ENCODE peak calls at places on chromosome 6, in six cellular contexts. One of them, this sample, is unnamed.

GRCh38 chr6:100035873-100036653 is 42.0 kb upstream of the MCHR2 start:
- DNase-seq in HepG2: no peak
- DNase-seq in K562: no peak
- DNase-seq in A549: no peak
- DNase-seq in SK-N-SH: no peak
- DNase-seq in IMR-90: no peak
- DNase-seq in this sample: no peak

GRCh38 chr6:35601331-35602132 is 87.2 kb downstream of the FKBP5 start:
- DNase-seq in IMR-90: peak
- DNase-seq in K562: no peak
- DNase-seq in HepG2: peak
- DNase-seq in A549: peak
- DNase-seq in SK-N-SH: peak
- DNase-seq in this sample: no peak

GRCh38 chr6:147087641-147088040 is 116.6 kb upstream of the STXBP5 start:
- DNase-seq in A549: no peak
- DNase-seq in SK-N-SH: no peak
- DNase-seq in K562: no peak
- DNase-seq in IMR-90: no peak
- DNase-seq in HepG2: no peak
- DNase-seq in this sample: no peak

GRCh38 chr6:31806470-31807272 is at the start of gene LSM2:
- DNase-seq in A549: peak
- DNase-seq in IMR-90: peak
- DNase-seq in K562: peak
- DNase-seq in SK-N-SH: peak
- DNase-seq in HepG2: peak
- DNase-seq in this sample: peak

GRCh38 chr6:25193147-25193864 is 85.9 kb upstream of the CARMIL1 start:
- DNase-seq in K562: no peak
- DNase-seq in SK-N-SH: no peak
- DNase-seq in IMR-90: peak
- DNase-seq in A549: peak
- DNase-seq in HepG2: no peak
- DNase-seq in this sample: no peak

GRCh38 chr6:57182017-57182432 is 9.9 kb downstream of the BAG2 start:
- DNase-seq in A549: no peak
- DNase-seq in HepG2: no peak
- DNase-seq in IMR-90: peak
- DNase-seq in SK-N-SH: no peak
- DNase-seq in K562: no peak
- DNase-seq in this sample: no peak

GRCh38 chr6:102759415-102759814 is 1365.9 kb downstream of the GRIK2 start:
- DNase-seq in IMR-90: no peak
- DNase-seq in SK-N-SH: no peak
- DNase-seq in K562: no peak
- DNase-seq in HepG2: no peak
- DNase-seq in A549: no peak
- DNase-seq in this sample: no peak

GRCh38 chr6:142356271-142356938 is 54.6 kb downstream of the ADGRG6 start:
- DNase-seq in K562: no peak
- DNase-seq in A549: no peak
- DNase-seq in IMR-90: peak
- DNase-seq in HepG2: no peak
- DNase-seq in SK-N-SH: no peak
- DNase-seq in this sample: no peak

GRCh38 chr6:73830119-73830518 is 134.1 kb downstream of the CD109 start:
- DNase-seq in K562: no peak
- DNase-seq in IMR-90: no peak
- DNase-seq in A549: no peak
- DNase-seq in SK-N-SH: no peak
- DNase-seq in HepG2: no peak
- DNase-seq in this sample: no peak

GRCh38 chr6:162726997-162727346 is 594 bp downstream of the PRKN start:
- DNase-seq in SK-N-SH: no peak
- DNase-seq in K562: no peak
- DNase-seq in IMR-90: no peak
- DNase-seq in A549: peak
- DNase-seq in HepG2: no peak
- DNase-seq in this sample: no peak

GRCh38 chr6:87697581-87698552 is 4.2 kb downstream of the AKIRIN2 start:
- DNase-seq in SK-N-SH: peak
- DNase-seq in A549: no peak
- DNase-seq in HepG2: no peak
- DNase-seq in IMR-90: peak
- DNase-seq in K562: no peak
- DNase-seq in this sample: no peak

GRCh38 chr6:131015630-131016263 is 47.3 kb downstream of the EPB41L2 start:
- DNase-seq in A549: no peak
- DNase-seq in HepG2: no peak
- DNase-seq in SK-N-SH: no peak
- DNase-seq in IMR-90: peak
- DNase-seq in K562: no peak
- DNase-seq in this sample: no peak
- TF ChIP-seq SMC3 in A549: no peak
- TF ChIP-seq SMC3 in HepG2: no peak
- TF ChIP-seq SMC3 in SK-N-SH: no peak
- TF ChIP-seq SMC3 in IMR-90: no peak
- TF ChIP-seq SMC3 in K562: no peak
- TF ChIP-seq SMC3 in this sample: no peak

GRCh38 chr6:42784739-42785498 is 3.1 kb downstream of the BICRAL start:
- DNase-seq in A549: no peak
- DNase-seq in IMR-90: no peak
- DNase-seq in SK-N-SH: no peak
- DNase-seq in K562: no peak
- DNase-seq in HepG2: no peak
- DNase-seq in this sample: no peak

GRCh38 chr6:42781811-42782688 is at the start of gene BICRAL:
- DNase-seq in SK-N-SH: peak
- DNase-seq in A549: peak
- DNase-seq in HepG2: peak
- DNase-seq in K562: peak
- DNase-seq in IMR-90: peak
- DNase-seq in this sample: no peak

GRCh38 chr6:42783177-42783875 is 1.5 kb downstream of the BICRAL start:
- DNase-seq in HepG2: peak
- DNase-seq in SK-N-SH: peak
- DNase-seq in IMR-90: peak
- DNase-seq in A549: peak
- DNase-seq in K562: peak
- DNase-seq in this sample: no peak

GRCh38 chr6:42782689-42783176 is 881 bp downstream of the BICRAL start:
- DNase-seq in SK-N-SH: peak
- DNase-seq in A549: peak
- DNase-seq in HepG2: peak
- DNase-seq in IMR-90: peak
- DNase-seq in K562: peak
- DNase-seq in this sample: no peak

DNA sequence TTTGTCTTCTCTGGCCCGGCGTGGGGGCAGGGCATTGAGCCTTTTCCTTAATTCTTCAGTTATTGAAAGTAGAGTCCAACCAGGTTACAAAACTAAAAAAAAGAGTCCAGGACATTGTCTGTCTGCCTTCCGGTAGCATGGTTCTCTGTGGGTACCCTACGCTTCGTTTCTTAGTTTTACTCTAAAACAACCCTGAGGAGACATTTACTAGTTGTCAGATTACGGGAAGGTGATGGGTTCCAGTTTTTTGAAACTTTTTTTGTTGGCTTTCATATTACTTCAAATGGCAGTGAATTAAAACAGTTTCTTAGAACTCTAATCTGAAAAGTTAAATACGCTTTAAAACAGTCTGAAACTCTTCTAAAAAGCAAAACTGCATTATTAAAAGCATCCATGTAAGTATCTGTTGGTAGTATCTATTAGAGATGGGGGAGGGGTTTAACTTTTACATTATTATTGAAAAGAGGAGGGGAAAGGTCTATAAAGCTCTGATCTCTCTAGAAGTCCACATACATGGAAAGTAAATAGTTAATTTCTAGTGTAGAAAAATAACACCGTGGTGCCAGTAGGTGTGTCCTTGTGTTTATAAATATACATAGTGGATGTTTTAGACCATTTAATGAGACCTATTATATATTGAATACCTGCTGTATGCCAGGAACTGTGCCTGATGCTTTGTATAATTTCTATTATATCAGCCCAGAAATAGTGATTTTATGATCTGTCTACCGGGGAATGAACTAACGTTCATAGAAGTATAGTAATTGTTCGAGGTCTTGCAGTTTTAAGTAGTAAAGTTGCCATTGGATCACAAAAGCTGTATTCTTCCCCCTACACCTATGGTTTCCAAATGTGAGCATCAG is 2.3 kb downstream of the BICRAL start:
- DNase-seq in K562: no peak
- DNase-seq in HepG2: no peak
- DNase-seq in SK-N-SH: no peak
- DNase-seq in IMR-90: no peak
- DNase-seq in A549: no peak
- DNase-seq in this sample: no peak
- TF ChIP-seq SMC3 in K562: no peak
- TF ChIP-seq SMC3 in HepG2: no peak
- TF ChIP-seq SMC3 in SK-N-SH: no peak
- TF ChIP-seq SMC3 in IMR-90: no peak
- TF ChIP-seq SMC3 in A549: no peak
- TF ChIP-seq SMC3 in this sample: no peak

DNA sequence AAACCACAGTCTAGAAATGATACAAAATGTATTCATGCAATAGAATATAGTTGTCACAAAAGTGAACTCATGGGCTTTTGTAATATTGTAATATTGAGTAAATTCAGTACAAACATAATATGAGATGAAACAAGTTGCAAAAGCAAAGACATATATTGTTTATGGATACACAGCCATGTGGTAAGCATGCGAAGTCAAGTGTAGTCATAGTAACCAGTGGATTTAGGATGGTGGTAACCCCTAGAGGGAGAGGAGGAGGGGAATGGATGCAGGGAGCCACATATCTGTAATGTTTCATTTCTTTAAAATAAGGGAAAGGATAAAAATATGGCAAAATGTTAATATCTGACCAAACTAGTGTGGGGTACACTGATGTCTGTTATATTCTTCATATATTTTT is 47.4 kb downstream of the ARMC2 start:
- DNase-seq in K562: no peak
- DNase-seq in A549: no peak
- DNase-seq in SK-N-SH: no peak
- DNase-seq in IMR-90: peak
- DNase-seq in HepG2: no peak
- DNase-seq in this sample: no peak
- TF ChIP-seq SMC3 in K562: no peak
- TF ChIP-seq SMC3 in A549: no peak
- TF ChIP-seq SMC3 in SK-N-SH: no peak
- TF ChIP-seq SMC3 in IMR-90: no peak
- TF ChIP-seq SMC3 in HepG2: no peak
- TF ChIP-seq SMC3 in this sample: no peak

DNA sequence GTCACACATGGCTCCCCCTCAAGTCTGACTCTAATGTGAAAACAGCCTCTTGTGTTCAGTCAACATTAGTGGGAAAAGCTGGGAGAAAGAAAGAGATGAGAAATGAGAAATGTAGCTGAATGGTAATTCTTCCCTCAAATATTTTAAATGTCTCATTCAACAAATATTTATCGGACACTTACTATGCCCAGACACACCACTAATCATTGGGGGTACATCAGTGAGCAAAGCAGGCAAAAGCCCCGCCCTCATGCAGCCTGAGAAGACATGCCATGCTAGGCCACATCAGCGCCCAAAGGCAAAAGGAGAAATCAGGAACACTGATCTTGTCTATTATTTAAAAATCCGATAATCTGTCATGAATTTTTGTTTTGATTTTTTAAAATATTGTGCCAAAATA is 89.9 kb upstream of the ASF1A start:
- DNase-seq in SK-N-SH: no peak
- DNase-seq in HepG2: no peak
- DNase-seq in K562: no peak
- DNase-seq in A549: no peak
- DNase-seq in IMR-90: peak
- DNase-seq in this sample: no peak
- TF ChIP-seq SMC3 in SK-N-SH: no peak
- TF ChIP-seq SMC3 in HepG2: no peak
- TF ChIP-seq SMC3 in K562: no peak
- TF ChIP-seq SMC3 in A549: no peak
- TF ChIP-seq SMC3 in IMR-90: no peak
- TF ChIP-seq SMC3 in this sample: no peak

GRCh38 chr6:105591053-105591452 is 188.2 kb upstream of the PREP start:
- DNase-seq in A549: no peak
- DNase-seq in SK-N-SH: no peak
- DNase-seq in K562: no peak
- DNase-seq in IMR-90: peak
- DNase-seq in HepG2: no peak
- DNase-seq in this sample: peak

GRCh38 chr6:105588116-105588710 is 185.3 kb upstream of the PREP start:
- DNase-seq in SK-N-SH: no peak
- DNase-seq in K562: no peak
- DNase-seq in HepG2: no peak
- DNase-seq in IMR-90: no peak
- DNase-seq in A549: no peak
- DNase-seq in this sample: no peak

GRCh38 chr6:105593056-105593455 is 190.2 kb upstream of the PREP start:
- DNase-seq in HepG2: no peak
- DNase-seq in A549: no peak
- DNase-seq in K562: no peak
- DNase-seq in IMR-90: peak
- DNase-seq in SK-N-SH: no peak
- DNase-seq in this sample: no peak

GRCh38 chr6:105592329-105592728 is 189.4 kb upstream of the PREP start:
- DNase-seq in IMR-90: peak
- DNase-seq in HepG2: no peak
- DNase-seq in K562: no peak
- DNase-seq in A549: peak
- DNase-seq in SK-N-SH: no peak
- DNase-seq in this sample: no peak

DNA sequence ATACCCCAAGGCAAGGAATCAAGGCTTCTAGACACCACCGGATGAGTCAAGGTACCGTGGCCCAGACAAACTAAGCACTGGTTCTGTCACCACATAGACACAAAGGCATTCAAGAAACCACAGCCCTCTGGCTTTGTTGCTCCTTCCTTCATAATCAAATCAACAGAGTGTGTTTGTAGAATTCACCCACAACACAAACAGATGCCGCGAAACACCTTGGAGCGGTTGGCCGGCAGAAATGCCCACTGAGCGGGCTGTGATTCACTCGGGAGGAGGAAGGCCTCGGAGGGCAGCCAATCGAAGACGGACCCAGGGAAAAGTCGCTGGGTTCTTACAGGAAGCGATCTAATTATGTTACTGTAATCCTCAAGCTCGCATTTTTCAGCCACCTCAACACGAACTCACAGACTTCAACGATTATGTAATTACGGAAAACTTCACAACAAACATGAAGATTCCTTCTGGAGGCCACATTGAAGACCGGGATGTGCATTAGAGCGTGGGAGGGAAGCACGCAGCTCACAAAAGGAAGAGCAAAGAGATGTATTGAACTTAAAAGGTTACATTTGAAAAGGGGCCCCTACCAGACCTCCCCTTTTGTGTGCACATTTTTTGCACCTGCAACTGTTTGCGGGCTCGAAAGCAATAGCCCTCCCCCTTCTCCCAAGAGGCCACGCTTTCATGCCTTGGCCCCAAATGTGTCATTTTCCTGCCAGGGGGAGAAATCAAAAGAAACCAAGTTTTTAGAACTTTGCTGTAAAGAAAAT is 184.7 kb upstream of the PREP start:
- DNase-seq in HepG2: no peak
- DNase-seq in K562: no peak
- DNase-seq in A549: no peak
- DNase-seq in IMR-90: peak
- DNase-seq in SK-N-SH: no peak
- DNase-seq in this sample: no peak
- TF ChIP-seq SMC3 in HepG2: no peak
- TF ChIP-seq SMC3 in K562: no peak
- TF ChIP-seq SMC3 in A549: no peak
- TF ChIP-seq SMC3 in IMR-90: no peak
- TF ChIP-seq SMC3 in SK-N-SH: no peak
- TF ChIP-seq SMC3 in this sample: no peak

GRCh38 chr6:143896096-143896880 is 32.0 kb downstream of the ZC2HC1B start:
- DNase-seq in A549: no peak
- DNase-seq in IMR-90: no peak
- DNase-seq in K562: no peak
- DNase-seq in SK-N-SH: no peak
- DNase-seq in HepG2: no peak
- DNase-seq in this sample: no peak
- TF ChIP-seq SMC3 in A549: no peak
- TF ChIP-seq SMC3 in IMR-90: no peak
- TF ChIP-seq SMC3 in K562: no peak
- TF ChIP-seq SMC3 in SK-N-SH: no peak
- TF ChIP-seq SMC3 in HepG2: no peak
- TF ChIP-seq SMC3 in this sample: no peak

This sample was measured in GM12878.